ENCODE peak calls at places on chromosomes 1 and 21, in seven cellular contexts. T is GM20000; S is activated CD8-positive, alpha-beta memory T cell treated with anti-CD3 and anti-CD28 coated beads, Interleukin-2, amount 50 U/mL, for 48 hours; D is T-helper 22 cell; Y is NCI-H748 treated with DMSO at 0.1 percent for 48 hours; Z is DMS153; L is activated B cell treated with CpG ODN at 0.5 μM for 24 hours. M is an unnamed sample.

GRCh38 chr1:166627583-166627982 is 211.7 kb upstream of the POGK start:
- DNase-seq in Z (no peak), S (no peak), T (no peak), D (no peak), L (no peak), Y (no peak), M (no peak)

GRCh38 chr1:171127481-171127880 is 36.8 kb downstream of the FMO3 start:
- DNase-seq in L (no peak), S (no peak), T (no peak), Z (no peak), Y (no peak), D (no peak), M (no peak)

GRCh38 chr1:14812189-14812588 is 213.7 kb downstream of the KAZN start:
- DNase-seq in S (no peak), Y (no peak), L (no peak), T (no peak), D (no peak), Z (no peak), M (no peak)

GRCh38 chr1:61301824-61302652 is 219.7 kb downstream of the NFIA start:
- DNase-seq in Z (no peak), Y (no peak), D (no peak), L (no peak), S (no peak), T (no peak), M (no peak)

GRCh38 chr1:202615501-202616354 is 94.5 kb downstream of the SYT2 start:
- DNase-seq in S (no peak), Y (no peak), L (no peak), Z (no peak), D (no peak), T (peak; percentile 75), M (peak; percentile 40)

GRCh38 chr21:43322805-43323204 is 104.1 kb downstream of the SIK1 start:
- DNase-seq in Z (no peak), L (no peak), T (no peak), Y (no peak), D (no peak), S (no peak), M (no peak)

GRCh38 chr1:227766653-227767277 is 31.5 kb downstream of the SNAP47 start:
- DNase-seq in D (no peak), L (no peak), T (no peak), Y (no peak), Z (no peak), S (no peak), M (no peak)

GRCh38 chr1:162088281-162088969 is 18.9 kb downstream of the NOS1AP start:
- DNase-seq in Y (no peak), S (no peak), D (no peak), T (no peak), Z (no peak), L (no peak), M (no peak)

GRCh38 chr1:50108497-50109073 is at the start of gene ELAVL4:
- DNase-seq in D (no peak), L (no peak), Y (peak; percentile 98), Z (peak; percentile 95), T (no peak), S (no peak), M (no peak)

GRCh38 chr1:153538315-153538821 is 2.4 kb downstream of the S100A5 start:
- DNase-seq in Z (peak; percentile 29), D (no peak), S (no peak), Y (peak; percentile 74), T (no peak), L (no peak), M (no peak)

GRCh38 chr1:22876359-22877111 is 96.1 kb downstream of the LACTBL1 start:
- DNase-seq in D (no peak), T (no peak), S (no peak), Z (no peak), L (no peak), Y (no peak), M (no peak)

GRCh38 chr1:92877792-92878191 is 46.0 kb downstream of the RPL5 start:
- DNase-seq in L (no peak), S (no peak), D (no peak), T (peak; percentile 17), Y (no peak), Z (peak; percentile 16), M (no peak)

GRCh38 chr1:2072109-2072806 is 22.0 kb downstream of the PRKCZ start:
- DNase-seq in L (no peak), T (no peak), Z (no peak), D (no peak), Y (no peak), S (no peak), M (no peak)

GRCh38 chr1:209768354-209768774 is 12.5 kb downstream of the TRAF3IP3 start:
- DNase-seq in T (peak; percentile 79), D (peak; percentile 70), L (peak; percentile 51), S (peak; percentile 86), Z (no peak), Y (no peak), M (peak; percentile 63)

GRCh38 chr1:32321712-32322291 is 14.2 kb downstream of the MARCKSL1 start:
- DNase-seq in D (no peak), S (no peak), T (no peak), Y (no peak), L (no peak), Z (peak; percentile 41), M (no peak)

GRCh38 chr1:200409203-200409760 is 554 bp downstream of the ZNF281 start:
- DNase-seq in D (peak; percentile 5), L (peak; percentile 39), T (peak; percentile 27), S (peak; percentile 81), Z (no peak), Y (no peak), M (peak; percentile 49)

GRCh38 chr1:116666747-116667576 is 571 bp downstream of the IGSF3 start:
- DNase-seq in L (no peak), S (peak; percentile 59), Z (no peak), T (peak; percentile 60), D (no peak), Y (no peak), M (peak; percentile 44)

GRCh38 chr1:212147581-212148033 is 112.1 kb downstream of the DTL start:
- DNase-seq in Y (no peak), S (no peak), L (no peak), Z (no peak), D (no peak), T (no peak), M (peak; percentile 85)

GRCh38 chr1:213507472-213508223 is 456.6 kb downstream of the RPS6KC1 start:
- DNase-seq in S (no peak), Y (peak; percentile 76), D (no peak), T (no peak), Z (peak; percentile 86), L (no peak), M (no peak)

GRCh38 chr1:33275200-33275599 is 18.9 kb downstream of the ZNF362 start:
- DNase-seq in D (no peak), L (no peak), Y (no peak), S (no peak), Z (no peak), T (no peak), M (no peak)

GRCh38 chr1:1437904-1438376 is 2.5 kb downstream of the VWA1 start:
- DNase-seq in L (no peak), Y (no peak), D (no peak), S (no peak), T (peak; percentile 86), Z (no peak), M (peak; percentile 40)

GRCh38 chr1:247415423-247416361 is at the start of gene NLRP3:
- DNase-seq in L (no peak), S (peak; percentile 62), Y (no peak), Z (no peak), D (peak; percentile 21), T (no peak), M (no peak)